ENCODE peak calls at places on chromosomes 3 and 15, in eight cellular contexts. One of them, this sample, is unnamed.

GRCh38 chr15:62756326-62756994 is 286.1 kb upstream of the TPM1 start:
- DNase-seq in suprapubic skin: no peak
- DNase-seq in GM12878: no peak
- DNase-seq in stomach: no peak
- DNase-seq in GM23338: no peak
- DNase-seq in Panc1: no peak
- DNase-seq in upper lobe of left lung: no peak
- DNase-seq in HepG2: peak
- DNase-seq in this sample: no peak

GRCh38 chr3:187041362-187042061 is 97.8 kb downstream of the RPL39L start:
- DNase-seq in suprapubic skin: no peak
- DNase-seq in GM12878: no peak
- DNase-seq in stomach: no peak
- DNase-seq in GM23338: no peak
- DNase-seq in Panc1: no peak
- DNase-seq in upper lobe of left lung: no peak
- DNase-seq in HepG2: peak
- DNase-seq in this sample: no peak

GRCh38 chr3:152834354-152835310 is at the start of gene P2RY1:
- DNase-seq in suprapubic skin: peak
- DNase-seq in GM12878: peak
- DNase-seq in stomach: peak
- DNase-seq in GM23338: peak
- DNase-seq in Panc1: no peak
- DNase-seq in upper lobe of left lung: peak
- DNase-seq in HepG2: no peak
- DNase-seq in this sample: peak

GRCh38 chr15:98874773-98875172 is 132.8 kb downstream of the PGPEP1L start:
- DNase-seq in suprapubic skin: no peak
- DNase-seq in GM12878: no peak
- DNase-seq in stomach: no peak
- DNase-seq in GM23338: no peak
- DNase-seq in Panc1: no peak
- DNase-seq in upper lobe of left lung: no peak
- DNase-seq in HepG2: no peak
- DNase-seq in this sample: no peak

GRCh38 chr3:160929595-160929994 is 173.6 kb downstream of the PPM1L start:
- DNase-seq in suprapubic skin: no peak
- DNase-seq in GM12878: no peak
- DNase-seq in stomach: peak
- DNase-seq in GM23338: no peak
- DNase-seq in Panc1: no peak
- DNase-seq in upper lobe of left lung: no peak
- DNase-seq in HepG2: no peak
- DNase-seq in this sample: peak

GRCh38 chr3:42097166-42097946 is 6.2 kb downstream of the TRAK1 start:
- DNase-seq in suprapubic skin: no peak
- DNase-seq in GM12878: no peak
- DNase-seq in stomach: no peak
- DNase-seq in GM23338: no peak
- DNase-seq in Panc1: no peak
- DNase-seq in upper lobe of left lung: no peak
- DNase-seq in HepG2: no peak
- DNase-seq in this sample: no peak

GRCh38 chr3:186268616-186269448 is 93.2 kb downstream of the DGKG start:
- DNase-seq in suprapubic skin: no peak
- DNase-seq in GM12878: no peak
- DNase-seq in stomach: no peak
- DNase-seq in GM23338: peak
- DNase-seq in Panc1: no peak
- DNase-seq in upper lobe of left lung: no peak
- DNase-seq in HepG2: peak
- DNase-seq in this sample: no peak

GRCh38 chr3:57942872-57943283 is 65.3 kb upstream of the FLNB start:
- DNase-seq in suprapubic skin: no peak
- DNase-seq in GM12878: no peak
- DNase-seq in stomach: peak
- DNase-seq in GM23338: no peak
- DNase-seq in Panc1: no peak
- DNase-seq in upper lobe of left lung: peak
- DNase-seq in HepG2: no peak
- DNase-seq in this sample: peak

GRCh38 chr15:74613953-74614743 is 1.5 kb upstream of the CLK3 start:
- DNase-seq in suprapubic skin: peak
- DNase-seq in GM12878: no peak
- DNase-seq in stomach: no peak
- DNase-seq in GM23338: peak
- DNase-seq in Panc1: no peak
- DNase-seq in upper lobe of left lung: no peak
- DNase-seq in HepG2: no peak
- DNase-seq in this sample: no peak

GRCh38 chr3:12985148-12985547 is 88.1 kb downstream of the IQSEC1 start:
- DNase-seq in suprapubic skin: no peak
- DNase-seq in GM12878: no peak
- DNase-seq in stomach: no peak
- DNase-seq in GM23338: no peak
- DNase-seq in Panc1: no peak
- DNase-seq in upper lobe of left lung: no peak
- DNase-seq in HepG2: no peak
- DNase-seq in this sample: no peak

GRCh38 chr15:90666135-90666909 is 50.8 kb upstream of the BLM start:
- DNase-seq in suprapubic skin: no peak
- DNase-seq in GM12878: no peak
- DNase-seq in stomach: no peak
- DNase-seq in GM23338: no peak
- DNase-seq in Panc1: no peak
- DNase-seq in upper lobe of left lung: no peak
- DNase-seq in HepG2: no peak
- DNase-seq in this sample: no peak

GRCh38 chr15:35312355-35312754 is 227.3 kb upstream of the NANOGP8 start:
- DNase-seq in suprapubic skin: no peak
- DNase-seq in GM12878: no peak
- DNase-seq in stomach: no peak
- DNase-seq in GM23338: no peak
- DNase-seq in Panc1: no peak
- DNase-seq in upper lobe of left lung: no peak
- DNase-seq in HepG2: no peak
- DNase-seq in this sample: no peak

GRCh38 chr15:45401665-45402161 is 23.4 kb upstream of the GATM start:
- DNase-seq in suprapubic skin: no peak
- DNase-seq in GM12878: no peak
- DNase-seq in stomach: no peak
- DNase-seq in GM23338: peak
- DNase-seq in Panc1: no peak
- DNase-seq in upper lobe of left lung: no peak
- DNase-seq in HepG2: no peak
- DNase-seq in this sample: no peak

GRCh38 chr3:33060609-33061337 is 36.2 kb downstream of the GLB1 start:
- DNase-seq in suprapubic skin: no peak
- DNase-seq in GM12878: no peak
- DNase-seq in stomach: peak
- DNase-seq in GM23338: no peak
- DNase-seq in Panc1: no peak
- DNase-seq in upper lobe of left lung: no peak
- DNase-seq in HepG2: no peak
- DNase-seq in this sample: no peak

DNA sequence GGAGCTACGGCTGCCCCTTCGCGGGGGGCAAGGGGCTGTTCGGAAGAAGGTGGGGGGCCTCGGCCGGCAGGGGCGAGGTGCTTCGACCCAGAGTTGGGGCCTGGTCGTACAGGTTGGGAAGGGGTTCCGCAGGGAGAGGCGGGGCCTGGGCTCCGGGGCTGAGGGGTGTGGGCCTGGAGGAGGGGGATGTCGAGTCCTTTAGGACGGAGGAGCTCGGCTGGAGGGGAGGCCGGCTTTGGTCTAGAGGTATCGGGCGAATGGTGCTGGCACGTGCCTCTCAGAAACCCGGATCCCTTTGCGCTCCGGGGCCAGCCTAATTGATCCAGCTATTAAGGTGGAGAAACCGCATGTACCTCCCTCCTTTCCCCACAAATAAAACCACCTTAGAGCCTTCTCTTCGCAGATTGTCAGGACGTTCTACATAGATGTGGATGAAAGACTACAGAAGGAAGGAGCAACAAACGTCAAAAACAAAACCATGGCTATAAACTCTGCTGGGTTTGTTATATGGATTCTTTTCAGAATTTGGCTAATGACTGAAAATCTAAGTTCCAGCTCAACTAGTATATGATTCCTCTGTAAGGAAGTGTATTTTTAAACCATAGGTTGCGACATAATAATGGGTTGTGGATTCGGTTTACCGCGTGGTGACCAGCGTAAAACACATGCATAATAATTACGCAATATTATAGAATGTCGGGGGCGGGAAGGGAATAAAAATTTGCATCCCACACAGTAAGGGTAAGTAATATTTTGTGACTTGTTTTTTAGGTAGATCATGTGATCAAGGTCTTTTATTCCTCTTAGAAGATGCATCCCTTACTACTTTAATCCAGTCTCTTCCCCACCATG is 644 bp upstream of the NGLY1 start:
- DNase-seq in suprapubic skin: peak
- DNase-seq in GM12878: no peak
- DNase-seq in stomach: peak
- DNase-seq in GM23338: peak
- DNase-seq in Panc1: no peak
- DNase-seq in upper lobe of left lung: peak
- DNase-seq in HepG2: peak
- DNase-seq in this sample: peak
- TF ChIP-seq POLR2AphosphoS5 in suprapubic skin: no peak
- TF ChIP-seq POLR2AphosphoS5 in GM12878: no peak
- TF ChIP-seq POLR2AphosphoS5 in stomach: no peak
- TF ChIP-seq POLR2AphosphoS5 in GM23338: peak
- TF ChIP-seq POLR2AphosphoS5 in Panc1: no peak
- TF ChIP-seq POLR2AphosphoS5 in upper lobe of left lung: no peak
- TF ChIP-seq POLR2AphosphoS5 in HepG2: peak
- TF ChIP-seq POLR2AphosphoS5 in this sample: no peak

DNA sequence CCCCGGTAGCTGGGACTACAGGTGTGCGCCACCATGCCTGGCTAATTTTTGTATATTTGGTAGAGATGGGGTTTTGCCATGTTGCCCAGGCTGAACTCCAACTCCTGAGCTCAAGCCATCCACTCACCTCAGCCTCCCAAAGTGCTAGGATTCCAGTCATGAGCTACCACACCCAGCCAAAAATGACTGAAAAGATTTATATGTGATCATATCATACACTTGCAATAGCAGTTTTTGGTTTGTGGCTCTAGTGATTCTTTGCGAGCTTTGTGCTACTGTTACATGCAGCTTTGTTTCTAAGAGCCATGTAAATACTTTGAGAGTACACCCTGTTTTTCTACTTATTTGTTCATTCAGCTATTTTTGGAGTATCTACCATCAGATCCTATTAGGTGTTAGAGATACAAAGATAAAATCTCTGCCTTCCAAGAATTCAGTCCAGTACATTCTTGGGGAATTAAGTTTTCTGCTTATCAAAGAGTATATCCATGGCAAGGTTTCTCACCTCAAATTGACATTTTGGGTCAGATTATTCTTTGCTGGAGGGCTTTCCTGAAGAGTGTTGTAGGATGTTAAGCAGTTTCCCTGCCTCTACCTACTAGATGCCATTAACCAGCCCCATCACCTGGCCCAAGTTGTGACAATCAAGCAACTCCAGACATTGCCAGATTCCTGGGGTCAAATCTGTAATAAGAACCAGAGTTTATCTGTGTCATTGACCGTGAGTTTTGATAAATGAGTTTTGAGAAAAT is 15.0 kb downstream of the SNAP23 start:
- DNase-seq in suprapubic skin: no peak
- DNase-seq in GM12878: no peak
- DNase-seq in stomach: no peak
- DNase-seq in GM23338: no peak
- DNase-seq in Panc1: no peak
- DNase-seq in upper lobe of left lung: no peak
- DNase-seq in HepG2: no peak
- DNase-seq in this sample: no peak
- H3K4me3 ChIP-seq in suprapubic skin: no peak
- H3K4me3 ChIP-seq in GM12878: no peak
- H3K4me3 ChIP-seq in stomach: no peak
- H3K4me3 ChIP-seq in GM23338: no peak
- H3K4me3 ChIP-seq in Panc1: no peak
- H3K4me3 ChIP-seq in upper lobe of left lung: no peak
- H3K4me3 ChIP-seq in HepG2: no peak
- H3K4me3 ChIP-seq in this sample: no peak

GRCh38 chr3:49025005-49025792 is 3.3 kb downstream of the NDUFAF3 start:
- DNase-seq in suprapubic skin: no peak
- DNase-seq in GM12878: no peak
- DNase-seq in stomach: no peak
- DNase-seq in GM23338: no peak
- DNase-seq in Panc1: no peak
- DNase-seq in upper lobe of left lung: no peak
- DNase-seq in HepG2: no peak
- DNase-seq in this sample: no peak
- TF ChIP-seq POLR2AphosphoS5 in suprapubic skin: no peak
- TF ChIP-seq POLR2AphosphoS5 in GM12878: peak
- TF ChIP-seq POLR2AphosphoS5 in stomach: no peak
- TF ChIP-seq POLR2AphosphoS5 in GM23338: no peak
- TF ChIP-seq POLR2AphosphoS5 in Panc1: no peak
- TF ChIP-seq POLR2AphosphoS5 in upper lobe of left lung: no peak
- TF ChIP-seq POLR2AphosphoS5 in HepG2: peak
- TF ChIP-seq POLR2AphosphoS5 in this sample: no peak

GRCh38 chr15:91853968-91854943 is 748 bp downstream of the SLCO3A1 start:
- DNase-seq in suprapubic skin: peak
- DNase-seq in GM12878: no peak
- DNase-seq in stomach: peak
- DNase-seq in GM23338: peak
- DNase-seq in Panc1: no peak
- DNase-seq in upper lobe of left lung: peak
- DNase-seq in HepG2: no peak
- DNase-seq in this sample: peak

GRCh38 chr15:91855684-91856553 is 2.4 kb downstream of the SLCO3A1 start:
- DNase-seq in suprapubic skin: no peak
- DNase-seq in GM12878: peak
- DNase-seq in stomach: peak
- DNase-seq in GM23338: peak
- DNase-seq in Panc1: no peak
- DNase-seq in upper lobe of left lung: peak
- DNase-seq in HepG2: peak
- DNase-seq in this sample: no peak

GRCh38 chr15:91853501-91853967 is at the start of gene SLCO3A1:
- DNase-seq in suprapubic skin: peak
- DNase-seq in GM12878: no peak
- DNase-seq in stomach: peak
- DNase-seq in GM23338: peak
- DNase-seq in Panc1: no peak
- DNase-seq in upper lobe of left lung: peak
- DNase-seq in HepG2: no peak
- DNase-seq in this sample: peak

GRCh38 chr15:91857224-91857585 is 3.7 kb downstream of the SLCO3A1 start:
- DNase-seq in suprapubic skin: no peak
- DNase-seq in GM12878: no peak
- DNase-seq in stomach: no peak
- DNase-seq in GM23338: no peak
- DNase-seq in Panc1: no peak
- DNase-seq in upper lobe of left lung: no peak
- DNase-seq in HepG2: no peak
- DNase-seq in this sample: no peak

DNA sequence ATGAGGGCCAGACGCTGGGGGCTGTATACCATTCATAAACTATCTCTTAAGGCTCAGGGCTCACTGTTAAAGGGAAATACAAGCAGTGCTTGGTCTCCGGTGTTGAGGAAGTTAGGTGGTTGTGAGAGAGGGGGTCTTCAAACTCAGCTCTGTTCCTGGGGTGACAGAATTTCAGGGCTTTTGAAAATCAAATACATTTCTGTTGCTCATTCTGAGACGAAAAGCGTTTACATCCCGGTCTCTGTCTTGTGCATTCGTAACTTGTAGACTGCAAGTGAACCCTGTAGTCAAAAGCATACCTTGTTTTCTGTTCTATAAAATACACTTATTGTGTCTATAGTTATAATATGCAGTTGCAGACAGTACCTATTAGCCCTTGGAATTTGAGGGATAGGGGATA is 1.7 kb downstream of the SLCO3A1 start:
- DNase-seq in suprapubic skin: no peak
- DNase-seq in GM12878: no peak
- DNase-seq in stomach: no peak
- DNase-seq in GM23338: no peak
- DNase-seq in Panc1: no peak
- DNase-seq in upper lobe of left lung: no peak
- DNase-seq in HepG2: no peak
- DNase-seq in this sample: no peak
- H3K4me3 ChIP-seq in suprapubic skin: peak
- H3K4me3 ChIP-seq in GM12878: no peak
- H3K4me3 ChIP-seq in stomach: peak
- H3K4me3 ChIP-seq in GM23338: peak
- H3K4me3 ChIP-seq in Panc1: peak
- H3K4me3 ChIP-seq in upper lobe of left lung: no peak
- H3K4me3 ChIP-seq in HepG2: no peak
- H3K4me3 ChIP-seq in this sample: no peak